ENCODE peak calls at places on chromosomes 12 and 14, in six cellular contexts. One of them, this sample, is unnamed.
A peak's percentile ranks its signal among the peaks of the same experiment; 100 is the strongest.

GRCh38 chr12:9718968-9719367 is 13.9 kb downstream of the CLECL1 start:
- DNase-seq in sigmoid colon: no peak
- DNase-seq in endothelial cell of umbilical vein: no peak
- DNase-seq in HCT116: no peak
- DNase-seq in spleen: no peak
- DNase-seq in stomach: no peak
- DNase-seq in this sample: no peak

GRCh38 chr14:23114669-23115491 is 4.2 kb downstream of the CEBPE start:
- DNase-seq in sigmoid colon: peak; percentile 58
- DNase-seq in endothelial cell of umbilical vein: peak; percentile 67
- DNase-seq in HCT116: peak; percentile 42
- DNase-seq in spleen: peak; percentile 72
- DNase-seq in stomach: no peak
- DNase-seq in this sample: no peak

GRCh38 chr14:64997108-64997794 is 10.6 kb downstream of the FNTB start:
- DNase-seq in sigmoid colon: no peak
- DNase-seq in endothelial cell of umbilical vein: no peak
- DNase-seq in HCT116: no peak
- DNase-seq in spleen: no peak
- DNase-seq in stomach: no peak
- DNase-seq in this sample: peak; percentile 73

GRCh38 chr14:65281991-65282908 is 130.3 kb upstream of the FUT8 start:
- DNase-seq in sigmoid colon: no peak
- DNase-seq in endothelial cell of umbilical vein: peak; percentile 54
- DNase-seq in HCT116: no peak
- DNase-seq in spleen: no peak
- DNase-seq in stomach: no peak
- DNase-seq in this sample: no peak

GRCh38 chr12:88036368-88036965 is 7.3 kb upstream of the C12orf50 start:
- DNase-seq in sigmoid colon: no peak
- DNase-seq in endothelial cell of umbilical vein: peak; percentile 7
- DNase-seq in HCT116: no peak
- DNase-seq in spleen: no peak
- DNase-seq in stomach: no peak
- DNase-seq in this sample: no peak

GRCh38 chr12:51855586-51856428 is 7.3 kb upstream of the FIGNL2 start:
- DNase-seq in sigmoid colon: no peak
- DNase-seq in endothelial cell of umbilical vein: peak; percentile 42
- DNase-seq in HCT116: no peak
- DNase-seq in spleen: no peak
- DNase-seq in stomach: no peak
- DNase-seq in this sample: no peak

GRCh38 chr12:113194971-113195391 is 9.5 kb downstream of the RITA1 start:
- DNase-seq in sigmoid colon: no peak
- DNase-seq in endothelial cell of umbilical vein: no peak
- DNase-seq in HCT116: no peak
- DNase-seq in spleen: no peak
- DNase-seq in stomach: no peak
- DNase-seq in this sample: no peak

GRCh38 chr12:14279845-14280244 is 85.6 kb upstream of the ATF7IP start:
- DNase-seq in sigmoid colon: no peak
- DNase-seq in endothelial cell of umbilical vein: no peak
- DNase-seq in HCT116: no peak
- DNase-seq in spleen: no peak
- DNase-seq in stomach: no peak
- DNase-seq in this sample: no peak

GRCh38 chr12:52703424-52703823 is at the start of gene KRT77:
- DNase-seq in sigmoid colon: no peak
- DNase-seq in endothelial cell of umbilical vein: no peak
- DNase-seq in HCT116: no peak
- DNase-seq in spleen: no peak
- DNase-seq in stomach: no peak
- DNase-seq in this sample: no peak

GRCh38 chr12:76782440-76782996 is 18.6 kb downstream of the ZDHHC17 start:
- DNase-seq in sigmoid colon: no peak
- DNase-seq in endothelial cell of umbilical vein: peak; percentile 59
- DNase-seq in HCT116: no peak
- DNase-seq in spleen: no peak
- DNase-seq in stomach: no peak
- DNase-seq in this sample: no peak

GRCh38 chr12:129296636-129297035 is 443.4 kb downstream of the GLT1D1 start:
- DNase-seq in sigmoid colon: no peak
- DNase-seq in endothelial cell of umbilical vein: no peak
- DNase-seq in HCT116: no peak
- DNase-seq in spleen: no peak
- DNase-seq in stomach: no peak
- DNase-seq in this sample: no peak

GRCh38 chr14:29442720-29443119 is 484.9 kb downstream of the PRKD1 start:
- DNase-seq in sigmoid colon: no peak
- DNase-seq in endothelial cell of umbilical vein: peak; percentile 76
- DNase-seq in HCT116: no peak
- DNase-seq in spleen: no peak
- DNase-seq in stomach: no peak
- DNase-seq in this sample: no peak

GRCh38 chr12:123061806-123062205 is 81.3 kb downstream of the ARL6IP4 start:
- DNase-seq in sigmoid colon: no peak
- DNase-seq in endothelial cell of umbilical vein: no peak
- DNase-seq in HCT116: no peak
- DNase-seq in spleen: no peak
- DNase-seq in stomach: no peak
- DNase-seq in this sample: no peak

GRCh38 chr12:45518516-45519235 is 210.8 kb upstream of the ARID2 start:
- DNase-seq in sigmoid colon: no peak
- DNase-seq in endothelial cell of umbilical vein: no peak
- DNase-seq in HCT116: no peak
- DNase-seq in spleen: no peak
- DNase-seq in stomach: no peak
- DNase-seq in this sample: no peak

GRCh38 chr12:120229071-120229582 is 28.2 kb upstream of the RPLP0 start:
- DNase-seq in sigmoid colon: peak; percentile 79
- DNase-seq in endothelial cell of umbilical vein: no peak
- DNase-seq in HCT116: no peak
- DNase-seq in spleen: no peak
- DNase-seq in stomach: no peak
- DNase-seq in this sample: no peak

GRCh38 chr12:65510584-65511050 is 232.1 kb downstream of the MSRB3 start:
- DNase-seq in sigmoid colon: no peak
- DNase-seq in endothelial cell of umbilical vein: peak; percentile 30
- DNase-seq in HCT116: peak; percentile 84
- DNase-seq in spleen: no peak
- DNase-seq in stomach: peak; percentile 51
- DNase-seq in this sample: no peak

GRCh38 chr14:49946320-49947141 is 53.6 kb downstream of the ARF6 start:
- DNase-seq in sigmoid colon: no peak
- DNase-seq in endothelial cell of umbilical vein: peak; percentile 86
- DNase-seq in HCT116: no peak
- DNase-seq in spleen: no peak
- DNase-seq in stomach: peak; percentile 34
- DNase-seq in this sample: peak; percentile 62

GRCh38 chr12:132866251-132866828 is 21.1 kb downstream of the CHFR start:
- DNase-seq in sigmoid colon: no peak
- DNase-seq in endothelial cell of umbilical vein: no peak
- DNase-seq in HCT116: no peak
- DNase-seq in spleen: no peak
- DNase-seq in stomach: no peak
- DNase-seq in this sample: peak; percentile 29

GRCh38 chr12:42320796-42321195 is 5.1 kb downstream of the ZCRB1 start:
- DNase-seq in sigmoid colon: no peak
- DNase-seq in endothelial cell of umbilical vein: no peak
- DNase-seq in HCT116: no peak
- DNase-seq in spleen: no peak
- DNase-seq in stomach: no peak
- DNase-seq in this sample: no peak

GRCh38 chr12:119179335-119180021 is 747 bp downstream of the HSPB8 start:
- DNase-seq in sigmoid colon: peak; percentile 76
- DNase-seq in endothelial cell of umbilical vein: peak; percentile 43
- DNase-seq in HCT116: peak; percentile 57
- DNase-seq in spleen: no peak
- DNase-seq in stomach: peak; percentile 58
- DNase-seq in this sample: peak; percentile 26
- TF ChIP-seq POLR2AphosphoS5 in sigmoid colon: no peak
- TF ChIP-seq POLR2AphosphoS5 in endothelial cell of umbilical vein: no peak
- TF ChIP-seq POLR2AphosphoS5 in HCT116: no peak
- TF ChIP-seq POLR2AphosphoS5 in spleen: no peak
- TF ChIP-seq POLR2AphosphoS5 in stomach: peak; percentile 43
- TF ChIP-seq POLR2AphosphoS5 in this sample: no peak

DNA sequence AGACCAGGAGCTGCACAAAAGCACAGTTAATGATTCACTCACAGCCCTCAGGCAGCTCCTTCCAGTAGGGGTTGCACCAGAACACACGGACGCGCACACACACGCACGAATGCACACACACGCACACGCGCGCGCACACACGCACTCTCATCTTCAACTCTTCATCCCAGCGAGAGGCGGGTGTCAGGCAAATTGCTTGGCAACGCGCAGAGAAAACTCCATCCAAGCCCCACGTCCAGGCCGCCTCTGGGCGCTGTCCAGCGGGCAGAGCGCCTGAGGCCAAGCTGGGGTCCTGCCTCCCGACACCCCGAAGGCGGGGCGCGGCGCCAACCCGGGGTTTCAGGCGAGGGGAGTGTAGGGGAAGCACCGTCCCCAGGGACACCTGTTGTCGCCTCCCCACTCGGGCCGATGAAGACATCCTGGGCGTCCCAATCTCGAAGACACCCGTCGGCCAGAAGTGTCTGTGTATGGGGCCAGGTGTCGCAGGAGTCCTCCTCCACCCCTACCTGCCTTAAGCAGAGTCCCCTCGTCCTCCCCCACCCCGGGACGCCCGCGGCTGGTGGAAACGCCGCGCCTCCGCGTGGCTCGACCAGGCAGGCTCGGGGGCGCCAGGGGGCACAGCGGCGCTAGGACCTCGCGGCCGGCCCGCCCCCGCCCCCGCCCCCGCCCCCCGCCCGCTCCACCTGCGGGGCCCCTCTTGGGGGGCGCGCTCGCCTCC is 35.6 kb upstream of the STON2 start:
- DNase-seq in sigmoid colon: peak; percentile 78
- DNase-seq in endothelial cell of umbilical vein: peak; percentile 29
- DNase-seq in HCT116: no peak
- DNase-seq in spleen: peak; percentile 85
- DNase-seq in stomach: peak; percentile 41
- DNase-seq in this sample: no peak
- H3K27ac ChIP-seq in sigmoid colon: peak overlapping the region; percentile 30
- H3K27ac ChIP-seq in endothelial cell of umbilical vein: no peak overlapping the region
- H3K27ac ChIP-seq in HCT116: no peak overlapping the region
- H3K27ac ChIP-seq in spleen: peak overlapping the region; percentile 63
- H3K27ac ChIP-seq in stomach: peak overlapping the region; percentile 75
- H3K27ac ChIP-seq in this sample: no peak overlapping the region

GRCh38 chr12:886206-886605 is 63.3 kb downstream of the RAD52 start:
- DNase-seq in sigmoid colon: no peak
- DNase-seq in endothelial cell of umbilical vein: no peak
- DNase-seq in HCT116: no peak
- DNase-seq in spleen: no peak
- DNase-seq in stomach: no peak
- DNase-seq in this sample: no peak

GRCh38 chr12:885701-886100 is 63.8 kb downstream of the RAD52 start:
- DNase-seq in sigmoid colon: no peak
- DNase-seq in endothelial cell of umbilical vein: no peak
- DNase-seq in HCT116: no peak
- DNase-seq in spleen: no peak
- DNase-seq in stomach: no peak
- DNase-seq in this sample: no peak

GRCh38 chr12:879641-880040 is 69.9 kb downstream of the RAD52 start:
- DNase-seq in sigmoid colon: no peak
- DNase-seq in endothelial cell of umbilical vein: no peak
- DNase-seq in HCT116: no peak
- DNase-seq in spleen: no peak
- DNase-seq in stomach: no peak
- DNase-seq in this sample: no peak

GRCh38 chr12:880656-881055 is 68.8 kb downstream of the RAD52 start:
- DNase-seq in sigmoid colon: no peak
- DNase-seq in endothelial cell of umbilical vein: no peak
- DNase-seq in HCT116: no peak
- DNase-seq in spleen: no peak
- DNase-seq in stomach: no peak
- DNase-seq in this sample: no peak

DNA sequence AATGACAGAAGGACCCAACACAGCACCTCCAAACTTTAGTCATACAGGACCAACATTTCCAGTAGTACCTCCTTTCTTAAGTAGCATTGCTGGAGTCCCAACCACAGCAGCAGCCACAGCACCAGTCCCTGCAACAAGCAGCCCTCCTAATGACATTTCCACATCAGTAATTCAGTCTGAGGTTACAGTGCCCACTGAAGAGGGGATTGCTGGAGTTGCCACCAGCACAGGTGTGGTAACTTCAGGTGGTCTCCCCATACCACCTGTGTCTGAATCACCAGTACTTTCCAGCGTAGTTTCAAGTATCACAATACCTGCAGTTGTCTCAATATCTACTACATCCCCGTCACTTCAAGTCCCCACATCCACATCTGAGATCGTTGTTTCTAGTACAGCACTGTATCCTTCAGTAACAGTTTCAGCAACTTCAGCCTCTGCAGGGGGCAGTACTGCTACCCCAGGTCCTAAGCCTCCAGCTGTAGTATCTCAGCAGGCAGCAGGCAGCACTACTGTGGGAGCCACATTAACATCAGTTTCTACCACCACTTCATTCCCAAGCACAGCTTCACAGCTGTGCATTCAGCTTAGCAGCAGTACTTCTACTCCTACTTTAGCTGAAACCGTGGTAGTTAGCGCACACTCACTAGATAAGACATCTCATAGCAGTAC is 64.6 kb downstream of the RAD52 start:
- DNase-seq in sigmoid colon: no peak
- DNase-seq in endothelial cell of umbilical vein: no peak
- DNase-seq in HCT116: no peak
- DNase-seq in spleen: no peak
- DNase-seq in stomach: no peak
- DNase-seq in this sample: no peak
- TF ChIP-seq POLR2AphosphoS5 in sigmoid colon: no peak
- TF ChIP-seq POLR2AphosphoS5 in endothelial cell of umbilical vein: no peak
- TF ChIP-seq POLR2AphosphoS5 in HCT116: no peak
- TF ChIP-seq POLR2AphosphoS5 in spleen: no peak
- TF ChIP-seq POLR2AphosphoS5 in stomach: no peak
- TF ChIP-seq POLR2AphosphoS5 in this sample: no peak

GRCh38 chr14:63707216-63707615 is 20.6 kb downstream of the SGPP1 start:
- DNase-seq in sigmoid colon: no peak
- DNase-seq in endothelial cell of umbilical vein: no peak
- DNase-seq in HCT116: no peak
- DNase-seq in spleen: no peak
- DNase-seq in stomach: no peak
- DNase-seq in this sample: no peak

GRCh38 chr14:63710497-63710896 is 17.4 kb downstream of the SGPP1 start:
- DNase-seq in sigmoid colon: no peak
- DNase-seq in endothelial cell of umbilical vein: no peak
- DNase-seq in HCT116: no peak
- DNase-seq in spleen: no peak
- DNase-seq in stomach: no peak
- DNase-seq in this sample: no peak

GRCh38 chr14:63713058-63713457 is 14.8 kb downstream of the SGPP1 start:
- DNase-seq in sigmoid colon: no peak
- DNase-seq in endothelial cell of umbilical vein: peak; percentile 46
- DNase-seq in HCT116: no peak
- DNase-seq in spleen: no peak
- DNase-seq in stomach: no peak
- DNase-seq in this sample: no peak

GRCh38 chr14:63713765-63714164 is 14.1 kb downstream of the SGPP1 start:
- DNase-seq in sigmoid colon: no peak
- DNase-seq in endothelial cell of umbilical vein: peak; percentile 19
- DNase-seq in HCT116: peak; percentile 32
- DNase-seq in spleen: no peak
- DNase-seq in stomach: no peak
- DNase-seq in this sample: no peak

GRCh38 chr14:63712123-63712522 is 15.7 kb downstream of the SGPP1 start:
- DNase-seq in sigmoid colon: no peak
- DNase-seq in endothelial cell of umbilical vein: no peak
- DNase-seq in HCT116: no peak
- DNase-seq in spleen: no peak
- DNase-seq in stomach: no peak
- DNase-seq in this sample: no peak
- H3K27ac ChIP-seq in sigmoid colon: no peak overlapping the region
- H3K27ac ChIP-seq in endothelial cell of umbilical vein: no peak overlapping the region
- H3K27ac ChIP-seq in HCT116: no peak overlapping the region
- H3K27ac ChIP-seq in spleen: no peak overlapping the region
- H3K27ac ChIP-seq in stomach: no peak overlapping the region
- H3K27ac ChIP-seq in this sample: no peak overlapping the region

This sample was measured in prostate gland.